ENCODE peak calls at places on chromosomes 6 and 20, in ten cellular contexts. One of them, this sample, is unnamed.

GRCh38 chr6:112690497-112691202 is 343.5 kb downstream of the RFPL4B start:
- DNase-seq in mesendoderm: peak
- DNase-seq in lower lobe of right lung: no peak
- DNase-seq in HL-60: no peak
- DNase-seq in ovary: no peak
- DNase-seq in psoas muscle: no peak
- DNase-seq in heart right ventricle: no peak
- DNase-seq in GM23248: peak
- DNase-seq in WERI-Rb-1: no peak
- DNase-seq in endodermal cell: no peak
- DNase-seq in this sample: peak

GRCh38 chr6:117399924-117400323 is 25.8 kb downstream of the ROS1 start:
- DNase-seq in mesendoderm: peak
- DNase-seq in lower lobe of right lung: no peak
- DNase-seq in HL-60: no peak
- DNase-seq in ovary: no peak
- DNase-seq in psoas muscle: no peak
- DNase-seq in heart right ventricle: no peak
- DNase-seq in GM23248: peak
- DNase-seq in WERI-Rb-1: no peak
- DNase-seq in endodermal cell: no peak
- DNase-seq in this sample: peak

GRCh38 chr6:148998704-148999103 is 251.9 kb downstream of the UST start:
- DNase-seq in mesendoderm: no peak
- DNase-seq in lower lobe of right lung: no peak
- DNase-seq in HL-60: no peak
- DNase-seq in ovary: no peak
- DNase-seq in psoas muscle: no peak
- DNase-seq in heart right ventricle: no peak
- DNase-seq in GM23248: peak
- DNase-seq in WERI-Rb-1: no peak
- DNase-seq in endodermal cell: no peak
- DNase-seq in this sample: peak

GRCh38 chr6:142413111-142413510 is 111.3 kb downstream of the ADGRG6 start:
- DNase-seq in mesendoderm: no peak
- DNase-seq in lower lobe of right lung: no peak
- DNase-seq in HL-60: no peak
- DNase-seq in ovary: no peak
- DNase-seq in psoas muscle: no peak
- DNase-seq in heart right ventricle: no peak
- DNase-seq in GM23248: peak
- DNase-seq in WERI-Rb-1: no peak
- DNase-seq in endodermal cell: no peak
- DNase-seq in this sample: no peak

GRCh38 chr6:100599088-100599770 is 134.5 kb upstream of the SIM1 start:
- DNase-seq in mesendoderm: no peak
- DNase-seq in lower lobe of right lung: no peak
- DNase-seq in HL-60: no peak
- DNase-seq in ovary: no peak
- DNase-seq in psoas muscle: no peak
- DNase-seq in heart right ventricle: no peak
- DNase-seq in GM23248: no peak
- DNase-seq in WERI-Rb-1: no peak
- DNase-seq in endodermal cell: no peak
- DNase-seq in this sample: no peak

GRCh38 chr6:124941259-124941658 is 21.0 kb upstream of the RNF217 start:
- DNase-seq in mesendoderm: no peak
- DNase-seq in lower lobe of right lung: no peak
- DNase-seq in HL-60: no peak
- DNase-seq in ovary: no peak
- DNase-seq in psoas muscle: no peak
- DNase-seq in heart right ventricle: no peak
- DNase-seq in GM23248: no peak
- DNase-seq in WERI-Rb-1: no peak
- DNase-seq in endodermal cell: no peak
- DNase-seq in this sample: no peak

GRCh38 chr6:75693534-75693933 is 55.5 kb upstream of the MYO6 start:
- DNase-seq in mesendoderm: no peak
- DNase-seq in lower lobe of right lung: no peak
- DNase-seq in HL-60: no peak
- DNase-seq in ovary: no peak
- DNase-seq in psoas muscle: no peak
- DNase-seq in heart right ventricle: no peak
- DNase-seq in GM23248: peak
- DNase-seq in WERI-Rb-1: no peak
- DNase-seq in endodermal cell: no peak
- DNase-seq in this sample: peak

GRCh38 chr20:50838707-50839385 is 44.0 kb downstream of the BCAS4 start:
- DNase-seq in mesendoderm: no peak
- DNase-seq in lower lobe of right lung: no peak
- DNase-seq in HL-60: no peak
- DNase-seq in ovary: no peak
- DNase-seq in psoas muscle: no peak
- DNase-seq in heart right ventricle: no peak
- DNase-seq in GM23248: no peak
- DNase-seq in WERI-Rb-1: no peak
- DNase-seq in endodermal cell: no peak
- DNase-seq in this sample: no peak

GRCh38 chr6:14537061-14537460 is 419.5 kb downstream of the CD83 start:
- DNase-seq in mesendoderm: no peak
- DNase-seq in lower lobe of right lung: no peak
- DNase-seq in HL-60: no peak
- DNase-seq in ovary: no peak
- DNase-seq in psoas muscle: no peak
- DNase-seq in heart right ventricle: no peak
- DNase-seq in GM23248: no peak
- DNase-seq in WERI-Rb-1: no peak
- DNase-seq in endodermal cell: no peak
- DNase-seq in this sample: no peak

GRCh38 chr20:4138056-4138455 is 122.7 kb upstream of the RNF24 start:
- DNase-seq in mesendoderm: no peak
- DNase-seq in lower lobe of right lung: no peak
- DNase-seq in HL-60: no peak
- DNase-seq in ovary: no peak
- DNase-seq in psoas muscle: no peak
- DNase-seq in heart right ventricle: no peak
- DNase-seq in GM23248: no peak
- DNase-seq in WERI-Rb-1: no peak
- DNase-seq in endodermal cell: no peak
- DNase-seq in this sample: no peak

GRCh38 chr6:155174576-155175174 is 89.1 kb upstream of the CLDN20 start:
- DNase-seq in mesendoderm: peak
- DNase-seq in lower lobe of right lung: no peak
- DNase-seq in HL-60: peak
- DNase-seq in ovary: no peak
- DNase-seq in psoas muscle: peak
- DNase-seq in heart right ventricle: peak
- DNase-seq in GM23248: peak
- DNase-seq in WERI-Rb-1: peak
- DNase-seq in endodermal cell: peak
- DNase-seq in this sample: peak

GRCh38 chr6:125795301-125795700 is 4.5 kb downstream of the NCOA7 start:
- DNase-seq in mesendoderm: no peak
- DNase-seq in lower lobe of right lung: no peak
- DNase-seq in HL-60: no peak
- DNase-seq in ovary: no peak
- DNase-seq in psoas muscle: no peak
- DNase-seq in heart right ventricle: no peak
- DNase-seq in GM23248: no peak
- DNase-seq in WERI-Rb-1: no peak
- DNase-seq in endodermal cell: no peak
- DNase-seq in this sample: no peak

GRCh38 chr6:15457903-15458530 is 204.8 kb downstream of the DTNBP1 start:
- DNase-seq in mesendoderm: no peak
- DNase-seq in lower lobe of right lung: no peak
- DNase-seq in HL-60: no peak
- DNase-seq in ovary: no peak
- DNase-seq in psoas muscle: no peak
- DNase-seq in heart right ventricle: no peak
- DNase-seq in GM23248: peak
- DNase-seq in WERI-Rb-1: no peak
- DNase-seq in endodermal cell: peak
- DNase-seq in this sample: no peak

GRCh38 chr6:80610821-80611220 is 504.4 kb downstream of the BCKDHB start:
- DNase-seq in mesendoderm: no peak
- DNase-seq in lower lobe of right lung: no peak
- DNase-seq in HL-60: no peak
- DNase-seq in ovary: no peak
- DNase-seq in psoas muscle: no peak
- DNase-seq in heart right ventricle: no peak
- DNase-seq in GM23248: peak
- DNase-seq in WERI-Rb-1: no peak
- DNase-seq in endodermal cell: no peak
- DNase-seq in this sample: peak

GRCh38 chr20:25485872-25486271 is 78.4 kb downstream of the GINS1 start:
- DNase-seq in mesendoderm: no peak
- DNase-seq in lower lobe of right lung: no peak
- DNase-seq in HL-60: no peak
- DNase-seq in ovary: no peak
- DNase-seq in psoas muscle: no peak
- DNase-seq in heart right ventricle: no peak
- DNase-seq in GM23248: no peak
- DNase-seq in WERI-Rb-1: no peak
- DNase-seq in endodermal cell: no peak
- DNase-seq in this sample: no peak

GRCh38 chr20:25487306-25487705 is 79.8 kb downstream of the GINS1 start:
- DNase-seq in mesendoderm: no peak
- DNase-seq in lower lobe of right lung: no peak
- DNase-seq in HL-60: no peak
- DNase-seq in ovary: no peak
- DNase-seq in psoas muscle: no peak
- DNase-seq in heart right ventricle: no peak
- DNase-seq in GM23248: peak
- DNase-seq in WERI-Rb-1: no peak
- DNase-seq in endodermal cell: no peak
- DNase-seq in this sample: no peak

GRCh38 chr20:25484911-25485511 is 77.5 kb downstream of the GINS1 start:
- DNase-seq in mesendoderm: no peak
- DNase-seq in lower lobe of right lung: no peak
- DNase-seq in HL-60: no peak
- DNase-seq in ovary: no peak
- DNase-seq in psoas muscle: no peak
- DNase-seq in heart right ventricle: no peak
- DNase-seq in GM23248: no peak
- DNase-seq in WERI-Rb-1: no peak
- DNase-seq in endodermal cell: no peak
- DNase-seq in this sample: no peak

GRCh38 chr20:25487975-25488374 is 80.5 kb downstream of the GINS1 start:
- DNase-seq in mesendoderm: no peak
- DNase-seq in lower lobe of right lung: no peak
- DNase-seq in HL-60: no peak
- DNase-seq in ovary: no peak
- DNase-seq in psoas muscle: no peak
- DNase-seq in heart right ventricle: no peak
- DNase-seq in GM23248: no peak
- DNase-seq in WERI-Rb-1: no peak
- DNase-seq in endodermal cell: no peak
- DNase-seq in this sample: no peak

GRCh38 chr20:25486377-25486776 is 78.9 kb downstream of the GINS1 start:
- DNase-seq in mesendoderm: no peak
- DNase-seq in lower lobe of right lung: no peak
- DNase-seq in HL-60: no peak
- DNase-seq in ovary: no peak
- DNase-seq in psoas muscle: no peak
- DNase-seq in heart right ventricle: peak
- DNase-seq in GM23248: peak
- DNase-seq in WERI-Rb-1: peak
- DNase-seq in endodermal cell: no peak
- DNase-seq in this sample: no peak
- H3K27ac ChIP-seq in mesendoderm: no peak
- H3K27ac ChIP-seq in lower lobe of right lung: no peak
- H3K27ac ChIP-seq in HL-60: no peak
- H3K27ac ChIP-seq in ovary: no peak
- H3K27ac ChIP-seq in psoas muscle: no peak
- H3K27ac ChIP-seq in heart right ventricle: no peak
- H3K27ac ChIP-seq in GM23248: no peak
- H3K27ac ChIP-seq in WERI-Rb-1: peak
- H3K27ac ChIP-seq in endodermal cell: peak
- H3K27ac ChIP-seq in this sample: no peak

GRCh38 chr20:22512911-22513489 is 71.4 kb downstream of the FOXA2 start:
- DNase-seq in mesendoderm: no peak
- DNase-seq in lower lobe of right lung: no peak
- DNase-seq in HL-60: no peak
- DNase-seq in ovary: no peak
- DNase-seq in psoas muscle: no peak
- DNase-seq in heart right ventricle: no peak
- DNase-seq in GM23248: no peak
- DNase-seq in WERI-Rb-1: no peak
- DNase-seq in endodermal cell: no peak
- DNase-seq in this sample: no peak
- H3K27ac ChIP-seq in mesendoderm: no peak
- H3K27ac ChIP-seq in lower lobe of right lung: no peak
- H3K27ac ChIP-seq in HL-60: no peak
- H3K27ac ChIP-seq in ovary: no peak
- H3K27ac ChIP-seq in psoas muscle: no peak
- H3K27ac ChIP-seq in heart right ventricle: no peak
- H3K27ac ChIP-seq in GM23248: no peak
- H3K27ac ChIP-seq in WERI-Rb-1: no peak
- H3K27ac ChIP-seq in endodermal cell: no peak
- H3K27ac ChIP-seq in this sample: no peak

GRCh38 chr6:169452869-169453186 is 199.2 kb upstream of the THBS2 start:
- DNase-seq in mesendoderm: no peak
- DNase-seq in lower lobe of right lung: no peak
- DNase-seq in HL-60: no peak
- DNase-seq in ovary: no peak
- DNase-seq in psoas muscle: no peak
- DNase-seq in heart right ventricle: no peak
- DNase-seq in GM23248: no peak
- DNase-seq in WERI-Rb-1: no peak
- DNase-seq in endodermal cell: no peak
- DNase-seq in this sample: no peak
- H3K27ac ChIP-seq in mesendoderm: no peak
- H3K27ac ChIP-seq in lower lobe of right lung: peak
- H3K27ac ChIP-seq in HL-60: no peak
- H3K27ac ChIP-seq in ovary: peak
- H3K27ac ChIP-seq in psoas muscle: peak
- H3K27ac ChIP-seq in heart right ventricle: peak
- H3K27ac ChIP-seq in GM23248: peak
- H3K27ac ChIP-seq in WERI-Rb-1: no peak
- H3K27ac ChIP-seq in endodermal cell: no peak
- H3K27ac ChIP-seq in this sample: no peak

DNA sequence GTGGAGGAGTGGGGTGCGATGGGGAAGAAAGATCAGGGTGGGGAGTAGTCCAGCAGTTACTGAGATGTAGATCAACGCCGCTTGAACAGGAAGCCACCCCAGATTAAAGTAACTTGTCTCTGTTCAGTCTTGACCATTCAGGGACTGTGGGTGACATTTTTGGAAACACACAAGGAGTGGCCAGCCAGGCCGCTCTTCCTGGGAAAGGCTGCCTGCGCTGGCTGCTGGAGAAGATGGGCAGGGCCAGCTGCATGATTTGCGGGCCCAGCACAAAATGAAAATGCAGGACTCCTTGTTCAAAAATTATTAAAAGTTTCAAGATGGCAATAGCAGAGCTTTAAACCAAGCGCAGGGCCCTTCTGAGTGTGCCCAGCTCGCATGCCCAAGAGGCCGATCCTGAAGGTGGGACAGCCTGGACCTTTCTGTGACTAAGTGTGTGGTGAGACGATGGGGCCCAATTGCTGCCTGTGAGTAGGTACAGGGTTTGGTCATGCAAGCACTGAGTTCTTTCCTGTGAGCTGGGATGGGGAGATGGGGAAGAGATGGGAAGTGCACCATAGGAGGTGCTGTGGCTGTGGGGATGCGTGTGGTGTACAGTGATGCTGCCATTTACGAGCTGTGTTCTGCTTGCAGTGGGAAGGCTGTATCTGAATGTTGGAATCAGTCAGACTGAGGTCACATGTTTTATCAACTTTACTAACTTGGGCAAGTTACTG is 51.3 kb downstream of the DAAM2 start:
- DNase-seq in mesendoderm: no peak
- DNase-seq in lower lobe of right lung: no peak
- DNase-seq in HL-60: no peak
- DNase-seq in ovary: no peak
- DNase-seq in psoas muscle: no peak
- DNase-seq in heart right ventricle: no peak
- DNase-seq in GM23248: peak
- DNase-seq in WERI-Rb-1: peak
- DNase-seq in endodermal cell: no peak
- DNase-seq in this sample: no peak
- H3K27ac ChIP-seq in mesendoderm: no peak
- H3K27ac ChIP-seq in lower lobe of right lung: no peak
- H3K27ac ChIP-seq in HL-60: no peak
- H3K27ac ChIP-seq in ovary: no peak
- H3K27ac ChIP-seq in psoas muscle: peak
- H3K27ac ChIP-seq in heart right ventricle: peak
- H3K27ac ChIP-seq in GM23248: no peak
- H3K27ac ChIP-seq in WERI-Rb-1: no peak
- H3K27ac ChIP-seq in endodermal cell: no peak
- H3K27ac ChIP-seq in this sample: no peak